ENCODE peak calls at places on chromosomes 13 and 19, in seven cellular contexts. B, L, T, E, U, J and A are unnamed samples.

GRCh38 chr19:7083076-7083956 is 13.8 kb downstream of the ZNF557 start:
- DNase-seq in T (no peak), J (no peak), B (no peak), E (no peak), U (no peak), L (no peak), A (no peak)

GRCh38 chr13:21008026-21008425 is 53.4 kb downstream of the LATS2 start:
- DNase-seq in J (no peak), U (no peak), E (no peak), B (no peak), L (no peak), T (no peak), A (no peak)

GRCh38 chr19:1631557-1632100 is 20.8 kb downstream of the TCF3 start:
- DNase-seq in T (no peak), J (no peak), U (no peak), B (no peak), E (no peak), L (no peak), A (no peak)

GRCh38 chr19:46289724-46290619 is 6.9 kb upstream of the HIF3A start:
- DNase-seq in E (no peak), J (no peak), U (no peak), T (no peak), B (no peak), L (no peak), A (no peak)

GRCh38 chr19:14580623-14581237 is 2.2 kb upstream of the CLEC17A start:
- DNase-seq in B (no peak), E (peak; percentile 50), L (no peak), U (no peak), J (no peak), T (peak; percentile 53), A (no peak)

GRCh38 chr19:46791944-46792343 is 3.5 kb upstream of the SLC1A5 start:
- DNase-seq in B (no peak), U (peak; percentile 54), L (no peak), J (no peak), E (peak; percentile 33), T (no peak), A (no peak)

GRCh38 chr19:11261902-11262839 is at the start of gene DOCK6:
- DNase-seq in L (no peak), T (peak; percentile 38), E (peak; percentile 58), B (no peak), J (no peak), U (peak; percentile 48), A (no peak)

GRCh38 chr19:926595-927043 is 784 bp downstream of the ARID3A start:
- DNase-seq in U (peak; percentile 59), J (no peak), E (peak; percentile 62), B (no peak), L (no peak), T (no peak), A (no peak)

GRCh38 chr19:12757544-12758274 is 6.1 kb downstream of the BEST2 start:
- DNase-seq in B (peak; percentile 69), T (peak; percentile 62), U (peak; percentile 83), J (peak; percentile 19), E (peak; percentile 84), L (peak; percentile 57), A (peak; percentile 64)

GRCh38 chr13:36251528-36251927 is 37.2 kb upstream of the SOHLH2 start:
- DNase-seq in L (no peak), T (no peak), B (no peak), U (no peak), E (no peak), J (no peak), A (no peak)

GRCh38 chr13:33015791-33016323 is 366 bp upstream of the KL start:
- DNase-seq in B (no peak), J (no peak), U (no peak), L (no peak), E (peak; percentile 4), T (no peak), A (no peak)

GRCh38 chr13:20873348-20873747 is 29.2 kb downstream of the XPO4 start:
- DNase-seq in T (no peak), B (no peak), L (no peak), E (no peak), U (peak; percentile 77), J (peak; percentile 53), A (no peak)

GRCh38 chr13:89239361-89240127 is 1568.4 kb downstream of the SLITRK5 start:
- DNase-seq in T (no peak), L (no peak), B (no peak), E (no peak), J (no peak), U (no peak), A (no peak)

GRCh38 chr13:71218960-71219359 is 648.0 kb downstream of the DACH1 start:
- DNase-seq in J (no peak), L (no peak), U (peak; percentile 3), B (peak; percentile 60), E (no peak), T (no peak), A (peak; percentile 21)

GRCh38 chr19:5799247-5800241 is 5.3 kb upstream of the NRTN start:
- DNase-seq in E (no peak), U (no peak), B (peak; percentile 76), L (no peak), J (no peak), T (no peak), A (peak; percentile 51)